ENCODE peak calls at places on chromosomes 12 and 14, in ten cellular contexts. One of them, this sample, is unnamed.

GRCh38 chr12:92424338-92424737 is 278.5 kb upstream of the PLEKHG7 start:
- ATAC-seq in activated CD8-positive, alpha-beta memory T cell treated with anti-CD3 and anti-CD28 coated beads, Interleukin-2, amount 10 ng/mL, durations not matched to agents 7 days and 5 days: no peak
- ATAC-seq in activated naive CD4-positive, alpha-beta T cell treated with anti-CD3 and anti-CD28 coated beads, Interleukin-2, amount 50 U/mL, for 72 hours: no peak
- ATAC-seq in heart left ventricle: no peak
- ATAC-seq in T-cell: no peak
- ATAC-seq in T-helper 17 cell: no peak
- ATAC-seq in DND-41: no peak
- ATAC-seq in activated naive CD8-positive, alpha-beta T cell treated with anti-CD3 and anti-CD28 coated beads, Interleukin-2, amount 10 ng/mL, durations not matched to agents 7 days and 5 days: no peak
- ATAC-seq in gastroesophageal sphincter: no peak
- ATAC-seq in pancreas: no peak
- ATAC-seq in this sample: peak

GRCh38 chr12:76310110-76310509 is 38.1 kb downstream of the BBS10 start:
- ATAC-seq in activated naive CD8-positive, alpha-beta T cell treated with anti-CD3 and anti-CD28 coated beads, Interleukin-2, amount 10 ng/mL, durations not matched to agents 7 days and 5 days: no peak
- ATAC-seq in heart left ventricle: no peak
- ATAC-seq in DND-41: no peak
- ATAC-seq in T-helper 17 cell: no peak
- ATAC-seq in gastroesophageal sphincter: no peak
- ATAC-seq in activated CD8-positive, alpha-beta memory T cell treated with anti-CD3 and anti-CD28 coated beads, Interleukin-2, amount 10 ng/mL, durations not matched to agents 7 days and 5 days: no peak
- ATAC-seq in T-cell: no peak
- ATAC-seq in pancreas: no peak
- ATAC-seq in activated naive CD4-positive, alpha-beta T cell treated with anti-CD3 and anti-CD28 coated beads, Interleukin-2, amount 50 U/mL, for 72 hours: no peak
- ATAC-seq in this sample: peak

GRCh38 chr14:78164226-78164853 is 5.8 kb upstream of the NRXN3 start:
- ATAC-seq in pancreas: peak
- ATAC-seq in activated naive CD4-positive, alpha-beta T cell treated with anti-CD3 and anti-CD28 coated beads, Interleukin-2, amount 50 U/mL, for 72 hours: no peak
- ATAC-seq in heart left ventricle: peak
- ATAC-seq in T-cell: no peak
- ATAC-seq in DND-41: no peak
- ATAC-seq in T-helper 17 cell: no peak
- ATAC-seq in activated naive CD8-positive, alpha-beta T cell treated with anti-CD3 and anti-CD28 coated beads, Interleukin-2, amount 10 ng/mL, durations not matched to agents 7 days and 5 days: no peak
- ATAC-seq in gastroesophageal sphincter: no peak
- ATAC-seq in activated CD8-positive, alpha-beta memory T cell treated with anti-CD3 and anti-CD28 coated beads, Interleukin-2, amount 10 ng/mL, durations not matched to agents 7 days and 5 days: no peak
- ATAC-seq in this sample: no peak

GRCh38 chr12:78725951-78726550 is 138.5 kb upstream of the SYT1 start:
- ATAC-seq in T-cell: no peak
- ATAC-seq in DND-41: no peak
- ATAC-seq in activated naive CD4-positive, alpha-beta T cell treated with anti-CD3 and anti-CD28 coated beads, Interleukin-2, amount 50 U/mL, for 72 hours: no peak
- ATAC-seq in T-helper 17 cell: no peak
- ATAC-seq in activated CD8-positive, alpha-beta memory T cell treated with anti-CD3 and anti-CD28 coated beads, Interleukin-2, amount 10 ng/mL, durations not matched to agents 7 days and 5 days: no peak
- ATAC-seq in pancreas: no peak
- ATAC-seq in heart left ventricle: no peak
- ATAC-seq in activated naive CD8-positive, alpha-beta T cell treated with anti-CD3 and anti-CD28 coated beads, Interleukin-2, amount 10 ng/mL, durations not matched to agents 7 days and 5 days: no peak
- ATAC-seq in gastroesophageal sphincter: no peak
- ATAC-seq in this sample: no peak

GRCh38 chr12:70482764-70483163 is 116.7 kb downstream of the KCNMB4 start:
- ATAC-seq in activated naive CD8-positive, alpha-beta T cell treated with anti-CD3 and anti-CD28 coated beads, Interleukin-2, amount 10 ng/mL, durations not matched to agents 7 days and 5 days: no peak
- ATAC-seq in gastroesophageal sphincter: no peak
- ATAC-seq in activated CD8-positive, alpha-beta memory T cell treated with anti-CD3 and anti-CD28 coated beads, Interleukin-2, amount 10 ng/mL, durations not matched to agents 7 days and 5 days: no peak
- ATAC-seq in activated naive CD4-positive, alpha-beta T cell treated with anti-CD3 and anti-CD28 coated beads, Interleukin-2, amount 50 U/mL, for 72 hours: no peak
- ATAC-seq in DND-41: no peak
- ATAC-seq in heart left ventricle: no peak
- ATAC-seq in T-helper 17 cell: no peak
- ATAC-seq in pancreas: no peak
- ATAC-seq in T-cell: no peak
- ATAC-seq in this sample: peak

GRCh38 chr12:104628338-104629135 is 171.8 kb downstream of the CHST11 start:
- ATAC-seq in T-cell: no peak
- ATAC-seq in activated CD8-positive, alpha-beta memory T cell treated with anti-CD3 and anti-CD28 coated beads, Interleukin-2, amount 10 ng/mL, durations not matched to agents 7 days and 5 days: no peak
- ATAC-seq in heart left ventricle: peak
- ATAC-seq in T-helper 17 cell: no peak
- ATAC-seq in gastroesophageal sphincter: no peak
- ATAC-seq in DND-41: no peak
- ATAC-seq in activated naive CD4-positive, alpha-beta T cell treated with anti-CD3 and anti-CD28 coated beads, Interleukin-2, amount 50 U/mL, for 72 hours: no peak
- ATAC-seq in activated naive CD8-positive, alpha-beta T cell treated with anti-CD3 and anti-CD28 coated beads, Interleukin-2, amount 10 ng/mL, durations not matched to agents 7 days and 5 days: no peak
- ATAC-seq in pancreas: no peak
- ATAC-seq in this sample: no peak

GRCh38 chr12:25833657-25834056 is 124.8 kb upstream of the RASSF8 start:
- ATAC-seq in activated CD8-positive, alpha-beta memory T cell treated with anti-CD3 and anti-CD28 coated beads, Interleukin-2, amount 10 ng/mL, durations not matched to agents 7 days and 5 days: no peak
- ATAC-seq in activated naive CD8-positive, alpha-beta T cell treated with anti-CD3 and anti-CD28 coated beads, Interleukin-2, amount 10 ng/mL, durations not matched to agents 7 days and 5 days: no peak
- ATAC-seq in T-cell: no peak
- ATAC-seq in DND-41: no peak
- ATAC-seq in pancreas: no peak
- ATAC-seq in T-helper 17 cell: no peak
- ATAC-seq in activated naive CD4-positive, alpha-beta T cell treated with anti-CD3 and anti-CD28 coated beads, Interleukin-2, amount 50 U/mL, for 72 hours: no peak
- ATAC-seq in heart left ventricle: no peak
- ATAC-seq in gastroesophageal sphincter: no peak
- ATAC-seq in this sample: no peak

GRCh38 chr12:94762259-94762942 is 112.0 kb upstream of the TMCC3 start:
- ATAC-seq in heart left ventricle: no peak
- ATAC-seq in activated naive CD4-positive, alpha-beta T cell treated with anti-CD3 and anti-CD28 coated beads, Interleukin-2, amount 50 U/mL, for 72 hours: no peak
- ATAC-seq in activated naive CD8-positive, alpha-beta T cell treated with anti-CD3 and anti-CD28 coated beads, Interleukin-2, amount 10 ng/mL, durations not matched to agents 7 days and 5 days: peak
- ATAC-seq in DND-41: no peak
- ATAC-seq in pancreas: no peak
- ATAC-seq in activated CD8-positive, alpha-beta memory T cell treated with anti-CD3 and anti-CD28 coated beads, Interleukin-2, amount 10 ng/mL, durations not matched to agents 7 days and 5 days: peak
- ATAC-seq in T-cell: no peak
- ATAC-seq in gastroesophageal sphincter: no peak
- ATAC-seq in T-helper 17 cell: peak
- ATAC-seq in this sample: peak

GRCh38 chr12:11959117-11959823 is 111.5 kb upstream of the BCL2L14 start:
- ATAC-seq in activated naive CD8-positive, alpha-beta T cell treated with anti-CD3 and anti-CD28 coated beads, Interleukin-2, amount 10 ng/mL, durations not matched to agents 7 days and 5 days: no peak
- ATAC-seq in T-cell: no peak
- ATAC-seq in T-helper 17 cell: no peak
- ATAC-seq in activated naive CD4-positive, alpha-beta T cell treated with anti-CD3 and anti-CD28 coated beads, Interleukin-2, amount 50 U/mL, for 72 hours: peak
- ATAC-seq in DND-41: no peak
- ATAC-seq in gastroesophageal sphincter: no peak
- ATAC-seq in pancreas: peak
- ATAC-seq in heart left ventricle: no peak
- ATAC-seq in activated CD8-positive, alpha-beta memory T cell treated with anti-CD3 and anti-CD28 coated beads, Interleukin-2, amount 10 ng/mL, durations not matched to agents 7 days and 5 days: peak
- ATAC-seq in this sample: peak